ENCODE peak calls at places on chromosomes 6 and 20, in four cellular contexts. One of them, this sample, is unnamed.

GRCh38 chr6:26064619-26065257 is 22.5 kb upstream of the HFE start:
- DNase-seq in CD8-positive, alpha-beta T cell: no peak
- DNase-seq in NCI-H1417: peak
- DNase-seq in NCI-H146: peak
- DNase-seq in this sample: peak

GRCh38 chr6:18024876-18025275 is 37.4 kb upstream of the KIF13A start:
- DNase-seq in NCI-H146: no peak
- DNase-seq in NCI-H1417: no peak
- DNase-seq in CD8-positive, alpha-beta T cell: no peak
- DNase-seq in this sample: no peak

GRCh38 chr6:108671175-108671574 is 110.5 kb downstream of the FOXO3 start:
- DNase-seq in CD8-positive, alpha-beta T cell: no peak
- DNase-seq in NCI-H146: no peak
- DNase-seq in NCI-H1417: no peak
- DNase-seq in this sample: no peak

GRCh38 chr20:58891076-58891685 is 38.7 kb downstream of the GNAS start:
- DNase-seq in CD8-positive, alpha-beta T cell: peak
- DNase-seq in NCI-H146: peak
- DNase-seq in NCI-H1417: peak
- DNase-seq in this sample: peak

GRCh38 chr6:75402296-75402695 is 91.3 kb downstream of the FILIP1 start:
- DNase-seq in NCI-H1417: peak
- DNase-seq in CD8-positive, alpha-beta T cell: no peak
- DNase-seq in NCI-H146: no peak
- DNase-seq in this sample: no peak

GRCh38 chr20:58023781-58024180 is 204.7 kb downstream of the ANKRD60 start:
- DNase-seq in CD8-positive, alpha-beta T cell: no peak
- DNase-seq in NCI-H146: no peak
- DNase-seq in NCI-H1417: no peak
- DNase-seq in this sample: no peak

GRCh38 chr20:37541326-37541725 is 13.7 kb upstream of the BLCAP start:
- DNase-seq in CD8-positive, alpha-beta T cell: no peak
- DNase-seq in NCI-H146: no peak
- DNase-seq in NCI-H1417: no peak
- DNase-seq in this sample: no peak

GRCh38 chr6:136506124-136506799 is 44.0 kb downstream of the MAP7 start:
- DNase-seq in CD8-positive, alpha-beta T cell: no peak
- DNase-seq in NCI-H146: no peak
- DNase-seq in NCI-H1417: peak
- DNase-seq in this sample: no peak

GRCh38 chr20:61957961-61958715 is 107.5 kb downstream of the TAF4 start:
- DNase-seq in NCI-H1417: no peak
- DNase-seq in CD8-positive, alpha-beta T cell: no peak
- DNase-seq in NCI-H146: no peak
- DNase-seq in this sample: peak

GRCh38 chr20:62389601-62390087 is 2.7 kb downstream of the RPS21 start:
- DNase-seq in NCI-H1417: no peak
- DNase-seq in CD8-positive, alpha-beta T cell: no peak
- DNase-seq in NCI-H146: no peak
- DNase-seq in this sample: no peak

GRCh38 chr20:6663751-6664388 is 103.6 kb upstream of the BMP2 start:
- DNase-seq in CD8-positive, alpha-beta T cell: no peak
- DNase-seq in NCI-H1417: no peak
- DNase-seq in NCI-H146: no peak
- DNase-seq in this sample: no peak

GRCh38 chr20:39004508-39004907 is 42.4 kb downstream of the DHX35 start:
- DNase-seq in NCI-H1417: peak
- DNase-seq in CD8-positive, alpha-beta T cell: no peak
- DNase-seq in NCI-H146: peak
- DNase-seq in this sample: peak

GRCh38 chr6:17863971-17864754 is 123.3 kb downstream of the KIF13A start:
- DNase-seq in NCI-H146: no peak
- DNase-seq in CD8-positive, alpha-beta T cell: no peak
- DNase-seq in NCI-H1417: no peak
- DNase-seq in this sample: no peak